ENCODE peak calls at places on chromosomes 3 and 15, in ten cellular contexts. X is testis, G is A549, T is tibial nerve, C is HCT116, R is ovary, J is uterus, I is heart left ventricle, Y is stomach, Q is adrenal gland. O is an unnamed sample.

GRCh38 chr15:69299451-69300128 is 878 bp downstream of the PAQR5 start:
- DNase-seq in X (no peak), G (no peak), T (no peak), C (no peak), R (no peak), J (no peak), I (no peak), Y (no peak), Q (no peak), O (no peak)

GRCh38 chr3:4773583-4773982 is 205.7 kb upstream of the BHLHE40 start:
- DNase-seq in X (no peak), G (no peak), T (no peak), C (no peak), R (no peak), J (no peak), I (no peak), Y (no peak), Q (no peak), O (no peak)

GRCh38 chr3:94184781-94185180 is 121.9 kb downstream of the NSUN3 start:
- DNase-seq in X (no peak), G (no peak), T (no peak), C (no peak), R (no peak), J (no peak), I (no peak), Y (no peak), Q (no peak), O (no peak)

GRCh38 chr15:58632789-58633188 is 116.7 kb downstream of the ADAM10 start:
- DNase-seq in X (no peak), G (no peak), T (no peak), C (no peak), R (no peak), J (no peak), I (no peak), Y (no peak), Q (no peak), O (no peak)

GRCh38 chr15:66701422-66702034 is 508 bp upstream of the SMAD6 start:
- DNase-seq in X (peak; percentile 53), G (peak; percentile 82), T (no peak), C (peak; percentile 27), R (peak; percentile 73), J (no peak), I (peak; percentile 65), Y (peak; percentile 33), Q (peak; percentile 49), O (peak; percentile 84)

GRCh38 chr3:124834723-124835718 is 52.1 kb downstream of the ITGB5 start:
- DNase-seq in X (peak; percentile 40), G (peak; percentile 91), T (no peak), C (peak; percentile 75), R (peak; percentile 56), J (peak; percentile 60), I (peak; percentile 45), Y (peak; percentile 80), Q (no peak), O (peak; percentile 89)

GRCh38 chr3:113035387-113035982 is 44.7 kb downstream of the GTPBP8 start:
- DNase-seq in X (peak; percentile 53), G (peak; percentile 73), T (no peak), C (peak; percentile 50), R (no peak), J (no peak), I (peak; percentile 25), Y (peak; percentile 25), Q (peak; percentile 52), O (no peak)

GRCh38 chr3:33440328-33440577 is at the start of gene UBP1:
- DNase-seq in X (no peak), G (no peak), T (peak; percentile 99), C (no peak), R (peak; percentile 99), J (no peak), I (no peak), Y (peak; percentile 100), Q (no peak), O (no peak)

DNA sequence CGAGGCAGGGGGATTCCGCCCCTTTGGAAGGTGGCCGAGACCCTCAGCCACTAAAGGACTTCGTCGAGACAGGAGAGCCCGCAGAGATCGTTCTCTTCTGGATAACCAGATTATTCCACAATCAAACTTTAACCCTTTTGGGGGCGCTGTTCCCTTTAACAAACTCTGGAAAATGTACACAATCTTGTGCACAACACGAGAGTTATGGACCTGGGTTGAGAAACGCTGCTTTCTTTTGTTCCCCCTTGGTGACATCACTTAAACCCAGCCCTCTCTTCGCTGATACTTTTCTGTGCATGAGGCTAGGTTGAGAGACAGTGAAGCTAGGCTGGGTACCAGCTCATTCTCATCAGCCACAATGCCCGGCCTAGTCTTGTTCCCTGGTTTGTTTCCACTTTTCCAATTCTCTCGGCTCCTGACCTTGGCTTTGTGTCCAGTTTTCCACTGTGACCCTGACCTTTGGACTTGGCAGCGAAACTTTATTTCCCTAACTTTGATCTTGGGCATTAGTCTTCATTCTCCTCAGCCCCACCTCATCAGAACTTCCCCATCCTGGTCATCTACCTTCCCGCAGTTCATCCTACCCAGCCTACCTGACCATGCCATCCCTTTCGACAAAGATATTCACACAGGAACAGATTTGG is 797 bp upstream of the ADPGK start:
- DNase-seq in X (peak; percentile 67), G (peak; percentile 87), T (no peak), C (peak; percentile 59), R (peak; percentile 59), J (no peak), I (no peak), Y (no peak), Q (peak; percentile 70), O (peak; percentile 51)
- TF ChIP-seq CTCF in X (peak; percentile 62), G (peak; percentile 80), T (peak; percentile 66), C (peak; percentile 55), R (peak; percentile 60), J (peak; percentile 50), I (peak; percentile 52), Y (no peak), Q (peak; percentile 64), O (peak; percentile 51)

GRCh38 chr15:31304736-31305365 is 21.8 kb upstream of the KLF13 start:
- DNase-seq in X (peak; percentile 9), G (no peak), T (no peak), C (no peak), R (no peak), J (no peak), I (peak; percentile 7), Y (no peak), Q (peak; percentile 2), O (no peak)

GRCh38 chr15:31302778-31303433 is 23.7 kb upstream of the KLF13 start:
- DNase-seq in X (peak; percentile 8), G (no peak), T (no peak), C (no peak), R (no peak), J (no peak), I (peak; percentile 10), Y (no peak), Q (peak; percentile 4), O (no peak)

GRCh38 chr15:31304074-31304648 is 22.5 kb upstream of the KLF13 start:
- DNase-seq in X (peak; percentile 13), G (no peak), T (no peak), C (no peak), R (no peak), J (no peak), I (peak; percentile 16), Y (no peak), Q (peak; percentile 5), O (peak; percentile 94)

GRCh38 chr15:31302029-31302657 is 24.5 kb upstream of the KLF13 start:
- DNase-seq in X (peak; percentile 9), G (no peak), T (no peak), C (no peak), R (no peak), J (no peak), I (peak; percentile 12), Y (no peak), Q (peak; percentile 1), O (no peak)

DNA sequence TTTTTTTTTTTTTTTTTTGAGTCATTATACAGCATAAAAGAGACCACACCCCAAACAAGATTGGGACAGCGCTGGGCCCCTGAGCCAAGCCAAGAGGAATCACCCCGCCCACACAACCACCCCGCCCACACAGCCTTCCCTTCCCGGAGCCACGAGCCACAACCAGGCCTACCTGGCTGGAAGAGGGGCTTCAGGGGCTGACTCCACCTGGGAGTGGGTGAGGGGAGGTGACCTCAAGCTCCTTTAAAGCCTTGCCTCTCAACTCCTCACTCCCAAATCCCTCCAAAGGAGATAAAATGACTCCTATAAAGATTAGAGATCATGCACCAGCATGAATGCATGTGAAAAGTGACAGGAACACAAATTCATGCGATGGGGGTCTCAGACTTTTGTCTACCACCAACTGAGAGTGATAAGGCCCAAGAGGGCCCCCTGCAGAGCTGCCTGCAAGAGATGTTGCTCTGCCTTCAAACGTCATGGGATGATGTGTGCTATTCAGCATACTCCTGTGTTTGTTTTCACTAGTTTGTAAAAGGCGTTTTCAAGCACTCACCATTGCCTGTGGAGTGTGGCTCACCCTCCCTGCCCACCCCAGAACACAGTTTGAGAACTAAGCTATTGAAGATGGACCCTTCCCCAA is 23.1 kb upstream of the KLF13 start:
- DNase-seq in X (peak; percentile 22), G (no peak), T (no peak), C (no peak), R (no peak), J (no peak), I (peak; percentile 43), Y (peak; percentile 50), Q (peak; percentile 15), O (peak; percentile 73)
- H3K4me1 ChIP-seq in X (peaks cover 3% of the 10 kb centered on the region), G (peaks cover 33% of the 10 kb centered on the region), T (no peaks in the 10 kb centered on the region), C (peaks cover 10% of the 10 kb centered on the region), R (no peaks in the 10 kb centered on the region), J (no peaks in the 10 kb centered on the region), I (peaks cover 59% of the 10 kb centered on the region), Y (peaks cover 50% of the 10 kb centered on the region), Q (no peaks in the 10 kb centered on the region), O (peaks cover 41% of the 10 kb centered on the region)

GRCh38 chr3:183555541-183556081 is at the start of gene KLHL6:
- DNase-seq in X (peak; percentile 25), G (no peak), T (no peak), C (no peak), R (no peak), J (no peak), I (peak; percentile 64), Y (peak; percentile 40), Q (peak; percentile 32), O (peak; percentile 58)
- TF ChIP-seq POLR2A in X (no peak), G (no peak), T (no peak), C (no peak), R (no peak), J (no peak), I (no peak), Y (no peak), Q (no peak), O (peak; percentile 44)

GRCh38 chr15:95826388-95826781 is 504.1 kb upstream of the NR2F2 start:
- DNase-seq in X (no peak), G (no peak), T (no peak), C (no peak), R (no peak), J (no peak), I (no peak), Y (no peak), Q (no peak), O (no peak)

GRCh38 chr15:95825198-95825597 is 505.3 kb upstream of the NR2F2 start:
- DNase-seq in X (no peak), G (no peak), T (no peak), C (no peak), R (no peak), J (no peak), I (no peak), Y (no peak), Q (no peak), O (no peak)

GRCh38 chr15:95829062-95829461 is 501.4 kb upstream of the NR2F2 start:
- DNase-seq in X (no peak), G (no peak), T (no peak), C (no peak), R (no peak), J (no peak), I (no peak), Y (no peak), Q (no peak), O (no peak)

GRCh38 chr15:95825672-95826387 is 504.7 kb upstream of the NR2F2 start:
- DNase-seq in X (no peak), G (no peak), T (no peak), C (no peak), R (no peak), J (no peak), I (no peak), Y (no peak), Q (no peak), O (no peak)

GRCh38 chr15:95826831-95827230 is 503.7 kb upstream of the NR2F2 start:
- DNase-seq in X (no peak), G (no peak), T (no peak), C (no peak), R (no peak), J (no peak), I (no peak), Y (no peak), Q (no peak), O (no peak)
- TF ChIP-seq CTCF in X (no peak), G (no peak), T (no peak), C (peak; percentile 25), R (no peak), J (no peak), I (no peak), Y (no peak), Q (no peak), O (peak; percentile 35)